ENCODE peak calls at places on chromosome 6, in ten cellular contexts. G is AG08396; J is sciatic nerve; V is NCI-H510A treated with DMSO at 0.1 percent for 48 hours; L is CD8-positive, alpha-beta T cell; M is A673; X is activated CD8-positive, alpha-beta T cell treated with anti-CD3 and anti-CD28 coated beads for 36 hours; Z is stimulated activated CD8-positive, alpha-beta memory T cell treated with anti-CD3 and anti-CD28 coated beads, Interleukin-2, amount 100 ng/mL, for 1 hour; F is MG63; A is activated CD8-positive, alpha-beta memory T cell treated with anti-CD3 and anti-CD28 coated beads for 1 hour. R is an unnamed sample.

GRCh38 chr6:82376636-82377035 is 13.0 kb downstream of the TPBG start:
- DNase-seq in G (no peak), J (no peak), V (no peak), L (no peak), M (peak), X (no peak), Z (no peak), F (no peak), A (no peak), R (no peak)

GRCh38 chr6:72132425-72132824 is 246.1 kb downstream of the RIMS1 start:
- DNase-seq in G (no peak), J (no peak), V (no peak), L (no peak), M (no peak), X (no peak), Z (no peak), F (no peak), A (no peak), R (no peak)

GRCh38 chr6:170223718-170224693 is 66.9 kb downstream of the DLL1 start:
- DNase-seq in G (no peak), J (peak), V (no peak), L (no peak), M (no peak), X (no peak), Z (no peak), F (no peak), A (no peak), R (no peak)

GRCh38 chr6:89518352-89519055 is 85.6 kb downstream of the ANKRD6 start:
- DNase-seq in G (no peak), J (no peak), V (no peak), L (no peak), M (no peak), X (no peak), Z (no peak), F (no peak), A (no peak), R (no peak)

GRCh38 chr6:24444588-24444987 is 41.9 kb downstream of the MRS2 start:
- DNase-seq in G (no peak), J (no peak), V (no peak), L (no peak), M (no peak), X (no peak), Z (no peak), F (no peak), A (no peak), R (no peak)

GRCh38 chr6:21501815-21502214 is 91.7 kb upstream of the SOX4 start:
- DNase-seq in G (no peak), J (no peak), V (no peak), L (no peak), M (no peak), X (no peak), Z (no peak), F (no peak), A (no peak), R (no peak)

GRCh38 chr6:33195304-33196022 is 3.2 kb upstream of the COL11A2 start:
- DNase-seq in G (no peak), J (no peak), V (no peak), L (no peak), M (no peak), X (no peak), Z (no peak), F (no peak), A (no peak), R (no peak)

GRCh38 chr6:105648276-105648675 is 245.4 kb upstream of the PREP start:
- DNase-seq in G (no peak), J (no peak), V (peak), L (no peak), M (no peak), X (peak), Z (no peak), F (no peak), A (no peak), R (no peak)

GRCh38 chr6:170076466-170077165 is 214.3 kb downstream of the DLL1 start:
- DNase-seq in G (no peak), J (peak), V (no peak), L (peak), M (no peak), X (no peak), Z (no peak), F (no peak), A (no peak), R (no peak)

GRCh38 chr6:23964865-23965264 is 161.2 kb upstream of the NRSN1 start:
- DNase-seq in G (no peak), J (no peak), V (no peak), L (no peak), M (peak), X (no peak), Z (no peak), F (no peak), A (no peak), R (no peak)

GRCh38 chr6:115221185-115221584 is 839.5 kb downstream of the FRK start:
- DNase-seq in G (no peak), J (no peak), V (no peak), L (no peak), M (no peak), X (no peak), Z (no peak), F (no peak), A (no peak), R (no peak)

GRCh38 chr6:127177030-127177928 is 58.8 kb downstream of the RSPO3 start:
- DNase-seq in G (no peak), J (no peak), V (no peak), L (no peak), M (no peak), X (no peak), Z (no peak), F (no peak), A (no peak), R (no peak)

GRCh38 chr6:63441266-63441956 is 121.6 kb upstream of the LGSN start:
- DNase-seq in G (no peak), J (no peak), V (peak), L (peak), M (no peak), X (peak), Z (no peak), F (no peak), A (no peak), R (no peak)

GRCh38 chr6:158807515-158808441 is 11.4 kb downstream of the EZR start:
- DNase-seq in G (no peak), J (no peak), V (no peak), L (peak), M (no peak), X (no peak), Z (no peak), F (no peak), A (no peak), R (no peak)

GRCh38 chr6:18477301-18477941 is 90.3 kb downstream of the RNF144B start:
- DNase-seq in G (no peak), J (no peak), V (no peak), L (no peak), M (peak), X (no peak), Z (no peak), F (no peak), A (no peak), R (no peak)

GRCh38 chr6:29797120-29797519 is 30.5 kb upstream of the HLA-G start:
- DNase-seq in G (peak), J (no peak), V (no peak), L (no peak), M (no peak), X (no peak), Z (no peak), F (peak), A (no peak), R (no peak)

GRCh38 chr6:8914700-8915099 is 479.4 kb upstream of the SLC35B3 start:
- DNase-seq in G (no peak), J (no peak), V (no peak), L (no peak), M (no peak), X (no peak), Z (no peak), F (no peak), A (no peak), R (no peak)

GRCh38 chr6:134299236-134299635 is 18.7 kb downstream of the SGK1 start:
- DNase-seq in G (no peak), J (no peak), V (no peak), L (no peak), M (no peak), X (no peak), Z (no peak), F (peak), A (no peak), R (no peak)

GRCh38 chr6:151285121-151285520 is 45.4 kb downstream of the AKAP12 start:
- DNase-seq in G (peak), J (no peak), V (no peak), L (no peak), M (peak), X (no peak), Z (no peak), F (no peak), A (no peak), R (no peak)

GRCh38 chr6:32947552-32948465 is 5.1 kb downstream of the HLA-DMA start:
- DNase-seq in G (no peak), J (no peak), V (no peak), L (peak), M (peak), X (peak), Z (no peak), F (no peak), A (no peak), R (no peak)

GRCh38 chr6:108837236-108837971 is 10.8 kb upstream of the ARMC2 start:
- DNase-seq in G (no peak), J (no peak), V (no peak), L (no peak), M (no peak), X (peak), Z (no peak), F (no peak), A (no peak), R (no peak)

GRCh38 chr6:39167866-39168625 is 53.1 kb upstream of the SAYSD1 start:
- DNase-seq in G (no peak), J (no peak), V (no peak), L (no peak), M (no peak), X (no peak), Z (no peak), F (no peak), A (no peak), R (no peak)

GRCh38 chr6:168223755-168224154 is 95.8 kb downstream of the DACT2 start:
- DNase-seq in G (no peak), J (no peak), V (no peak), L (no peak), M (no peak), X (no peak), Z (no peak), F (no peak), A (no peak), R (no peak)

GRCh38 chr6:133388731-133389130 is 147.6 kb downstream of the EYA4 start:
- DNase-seq in G (no peak), J (no peak), V (no peak), L (no peak), M (no peak), X (no peak), Z (no peak), F (no peak), A (no peak), R (no peak)

GRCh38 chr6:100462990-100463684 is 1.6 kb downstream of the SIM1 start:
- DNase-seq in G (no peak), J (no peak), V (peak), L (no peak), M (no peak), X (no peak), Z (no peak), F (peak), A (no peak), R (no peak)

GRCh38 chr6:73309534-73309783 is 44.6 kb downstream of the DPPA5 start:
- DNase-seq in G (no peak), J (no peak), V (no peak), L (no peak), M (peak), X (no peak), Z (no peak), F (no peak), A (no peak), R (no peak)

GRCh38 chr6:136014454-136015421 is 163.2 kb downstream of the PDE7B start:
- DNase-seq in G (peak), J (peak), V (no peak), L (no peak), M (peak), X (no peak), Z (no peak), F (peak), A (no peak), R (no peak)

GRCh38 chr6:53544050-53544499 is 826 bp downstream of the GCLC start:
- DNase-seq in G (no peak), J (no peak), V (no peak), L (no peak), M (peak), X (no peak), Z (no peak), F (no peak), A (peak), R (no peak)

GRCh38 chr6:118890997-118891790 is 2.8 kb upstream of the ASF1A start:
- DNase-seq in G (no peak), J (no peak), V (no peak), L (no peak), M (no peak), X (no peak), Z (no peak), F (peak), A (no peak), R (no peak)

GRCh38 chr6:90000864-90001731 is 106.8 kb downstream of the GJA10 start:
- DNase-seq in G (no peak), J (no peak), V (peak), L (no peak), M (peak), X (peak), Z (no peak), F (no peak), A (no peak), R (no peak)

GRCh38 chr6:33856034-33856590 is 52.3 kb upstream of the MLN start:
- DNase-seq in G (no peak), J (no peak), V (no peak), L (no peak), M (no peak), X (no peak), Z (no peak), F (no peak), A (no peak), R (no peak)

GRCh38 chr6:86079938-86080337 is 437.3 kb upstream of the SYNCRIP start:
- DNase-seq in G (no peak), J (no peak), V (no peak), L (no peak), M (no peak), X (no peak), Z (no peak), F (no peak), A (no peak), R (no peak)

GRCh38 chr6:168157272-168158007 is 78.4 kb upstream of the FRMD1 start:
- DNase-seq in G (peak), J (no peak), V (peak), L (peak), M (peak), X (no peak), Z (no peak), F (peak), A (no peak), R (no peak)

GRCh38 chr6:148803979-148804378 is 57.1 kb downstream of the UST start:
- DNase-seq in G (peak), J (no peak), V (peak), L (no peak), M (no peak), X (no peak), Z (no peak), F (no peak), A (no peak), R (no peak)

GRCh38 chr6:106275692-106276091 is 49.9 kb downstream of the ATG5 start:
- DNase-seq in G (peak), J (no peak), V (no peak), L (no peak), M (no peak), X (no peak), Z (no peak), F (no peak), A (no peak), R (no peak)

R was measured in SW 1271.